ENCODE peak calls at places on chromosomes 6 and 20, in six cellular contexts. One of them, this sample, is unnamed.

GRCh38 chr6:36671687-36672375 is 6.7 kb upstream of the CDKN1A start:
- DNase-seq in GM23248: no peak
- DNase-seq in fibroblast of lung: no peak
- DNase-seq in endodermal cell: no peak
- DNase-seq in trophoblast cell: no peak
- DNase-seq in colonic mucosa: no peak
- DNase-seq in this sample: no peak

GRCh38 chr20:63305393-63305792 is 12.4 kb downstream of the COL20A1 start:
- DNase-seq in GM23248: no peak
- DNase-seq in fibroblast of lung: no peak
- DNase-seq in endodermal cell: no peak
- DNase-seq in trophoblast cell: no peak
- DNase-seq in colonic mucosa: no peak
- DNase-seq in this sample: no peak

GRCh38 chr6:116176596-116176995 is 50.7 kb upstream of the COL10A1 start:
- DNase-seq in GM23248: no peak
- DNase-seq in fibroblast of lung: no peak
- DNase-seq in endodermal cell: no peak
- DNase-seq in trophoblast cell: no peak
- DNase-seq in colonic mucosa: no peak
- DNase-seq in this sample: no peak

GRCh38 chr6:89144358-89145041 is 1.4 kb upstream of the PM20D2 start:
- DNase-seq in GM23248: no peak
- DNase-seq in fibroblast of lung: no peak
- DNase-seq in endodermal cell: no peak
- DNase-seq in trophoblast cell: no peak
- DNase-seq in colonic mucosa: no peak
- DNase-seq in this sample: no peak

GRCh38 chr6:169340395-169340794 is 86.7 kb upstream of the THBS2 start:
- DNase-seq in GM23248: peak; percentile 89
- DNase-seq in fibroblast of lung: peak; percentile 15
- DNase-seq in endodermal cell: no peak
- DNase-seq in trophoblast cell: no peak
- DNase-seq in colonic mucosa: peak; percentile 38
- DNase-seq in this sample: no peak

GRCh38 chr20:57124800-57125399 is 141.5 kb downstream of the BMP7 start:
- DNase-seq in GM23248: no peak
- DNase-seq in fibroblast of lung: no peak
- DNase-seq in endodermal cell: peak; percentile 61
- DNase-seq in trophoblast cell: no peak
- DNase-seq in colonic mucosa: no peak
- DNase-seq in this sample: no peak

GRCh38 chr6:89042664-89043063 is 37.9 kb upstream of the PNRC1 start:
- DNase-seq in GM23248: no peak
- DNase-seq in fibroblast of lung: no peak
- DNase-seq in endodermal cell: no peak
- DNase-seq in trophoblast cell: no peak
- DNase-seq in colonic mucosa: no peak
- DNase-seq in this sample: no peak

GRCh38 chr6:88422831-88423230 is 256.7 kb upstream of the CNR1 start:
- DNase-seq in GM23248: peak; percentile 28
- DNase-seq in fibroblast of lung: no peak
- DNase-seq in endodermal cell: peak; percentile 63
- DNase-seq in trophoblast cell: no peak
- DNase-seq in colonic mucosa: no peak
- DNase-seq in this sample: no peak

GRCh38 chr20:32327087-32327681 is 30.9 kb upstream of the ASXL1 start:
- DNase-seq in GM23248: peak; percentile 71
- DNase-seq in fibroblast of lung: peak; percentile 96
- DNase-seq in endodermal cell: no peak
- DNase-seq in trophoblast cell: no peak
- DNase-seq in colonic mucosa: no peak
- DNase-seq in this sample: peak; percentile 93

GRCh38 chr6:28090902-28091586 is 10.7 kb downstream of the ZNF165 start:
- DNase-seq in GM23248: peak; percentile 48
- DNase-seq in fibroblast of lung: no peak
- DNase-seq in endodermal cell: no peak
- DNase-seq in trophoblast cell: no peak
- DNase-seq in colonic mucosa: no peak
- DNase-seq in this sample: no peak

GRCh38 chr6:27238010-27238983 is 9.2 kb upstream of the PRSS16 start:
- DNase-seq in GM23248: peak; percentile 57
- DNase-seq in fibroblast of lung: no peak
- DNase-seq in endodermal cell: peak; percentile 81
- DNase-seq in trophoblast cell: peak; percentile 52
- DNase-seq in colonic mucosa: no peak
- DNase-seq in this sample: no peak

GRCh38 chr20:44180814-44181213 is 6.2 kb downstream of the JPH2 start:
- DNase-seq in GM23248: peak; percentile 46
- DNase-seq in fibroblast of lung: peak; percentile 50
- DNase-seq in endodermal cell: peak; percentile 79
- DNase-seq in trophoblast cell: no peak
- DNase-seq in colonic mucosa: no peak
- DNase-seq in this sample: peak; percentile 35

GRCh38 chr20:36147707-36148106 is 6.8 kb upstream of the EPB41L1 start:
- DNase-seq in GM23248: peak; percentile 63
- DNase-seq in fibroblast of lung: peak; percentile 47
- DNase-seq in endodermal cell: peak; percentile 38
- DNase-seq in trophoblast cell: no peak
- DNase-seq in colonic mucosa: no peak
- DNase-seq in this sample: peak; percentile 81

GRCh38 chr6:31083742-31084354 is 28.5 kb downstream of the C6orf15 start:
- DNase-seq in GM23248: peak; percentile 77
- DNase-seq in fibroblast of lung: peak; percentile 78
- DNase-seq in endodermal cell: peak; percentile 93
- DNase-seq in trophoblast cell: no peak
- DNase-seq in colonic mucosa: peak; percentile 66
- DNase-seq in this sample: peak; percentile 92

GRCh38 chr6:82083646-82084045 is 163.9 kb downstream of the IBTK start:
- DNase-seq in GM23248: no peak
- DNase-seq in fibroblast of lung: peak; percentile 36
- DNase-seq in endodermal cell: no peak
- DNase-seq in trophoblast cell: no peak
- DNase-seq in colonic mucosa: no peak
- DNase-seq in this sample: peak; percentile 78

GRCh38 chr6:159390384-159390783 is 221.2 kb downstream of the FNDC1 start:
- DNase-seq in GM23248: peak; percentile 7
- DNase-seq in fibroblast of lung: peak; percentile 59
- DNase-seq in endodermal cell: no peak
- DNase-seq in trophoblast cell: no peak
- DNase-seq in colonic mucosa: no peak
- DNase-seq in this sample: no peak

GRCh38 chr6:157763894-157764345 is 59.1 kb upstream of the SNX9 start:
- DNase-seq in GM23248: no peak
- DNase-seq in fibroblast of lung: no peak
- DNase-seq in endodermal cell: no peak
- DNase-seq in trophoblast cell: no peak
- DNase-seq in colonic mucosa: no peak
- DNase-seq in this sample: no peak

GRCh38 chr6:157763129-157763893 is 59.7 kb upstream of the SNX9 start:
- DNase-seq in GM23248: peak; percentile 76
- DNase-seq in fibroblast of lung: peak; percentile 65
- DNase-seq in endodermal cell: peak; percentile 97
- DNase-seq in trophoblast cell: peak; percentile 95
- DNase-seq in colonic mucosa: peak; percentile 99
- DNase-seq in this sample: peak; percentile 65

GRCh38 chr6:157761926-157762325 is 61.1 kb upstream of the SNX9 start:
- DNase-seq in GM23248: no peak
- DNase-seq in fibroblast of lung: no peak
- DNase-seq in endodermal cell: no peak
- DNase-seq in trophoblast cell: no peak
- DNase-seq in colonic mucosa: no peak
- DNase-seq in this sample: no peak

GRCh38 chr6:157762636-157763035 is 60.4 kb upstream of the SNX9 start:
- DNase-seq in GM23248: peak; percentile 40
- DNase-seq in fibroblast of lung: no peak
- DNase-seq in endodermal cell: peak; percentile 68
- DNase-seq in trophoblast cell: no peak
- DNase-seq in colonic mucosa: no peak
- DNase-seq in this sample: no peak

GRCh38 chr6:157764346-157765068 is 58.5 kb upstream of the SNX9 start:
- DNase-seq in GM23248: peak; percentile 100
- DNase-seq in fibroblast of lung: peak; percentile 100
- DNase-seq in endodermal cell: peak; percentile 74
- DNase-seq in trophoblast cell: peak; percentile 100
- DNase-seq in colonic mucosa: peak; percentile 87
- DNase-seq in this sample: peak; percentile 100
- H3K9ac ChIP-seq in GM23248: peak overlapping the region; percentile 76
- H3K9ac ChIP-seq in fibroblast of lung: no peak overlapping the region
- H3K9ac ChIP-seq in endodermal cell: no peak overlapping the region
- H3K9ac ChIP-seq in trophoblast cell: no peak overlapping the region
- H3K9ac ChIP-seq in colonic mucosa: peak overlapping the region; percentile 48
- H3K9ac ChIP-seq in this sample: no peak overlapping the region

DNA sequence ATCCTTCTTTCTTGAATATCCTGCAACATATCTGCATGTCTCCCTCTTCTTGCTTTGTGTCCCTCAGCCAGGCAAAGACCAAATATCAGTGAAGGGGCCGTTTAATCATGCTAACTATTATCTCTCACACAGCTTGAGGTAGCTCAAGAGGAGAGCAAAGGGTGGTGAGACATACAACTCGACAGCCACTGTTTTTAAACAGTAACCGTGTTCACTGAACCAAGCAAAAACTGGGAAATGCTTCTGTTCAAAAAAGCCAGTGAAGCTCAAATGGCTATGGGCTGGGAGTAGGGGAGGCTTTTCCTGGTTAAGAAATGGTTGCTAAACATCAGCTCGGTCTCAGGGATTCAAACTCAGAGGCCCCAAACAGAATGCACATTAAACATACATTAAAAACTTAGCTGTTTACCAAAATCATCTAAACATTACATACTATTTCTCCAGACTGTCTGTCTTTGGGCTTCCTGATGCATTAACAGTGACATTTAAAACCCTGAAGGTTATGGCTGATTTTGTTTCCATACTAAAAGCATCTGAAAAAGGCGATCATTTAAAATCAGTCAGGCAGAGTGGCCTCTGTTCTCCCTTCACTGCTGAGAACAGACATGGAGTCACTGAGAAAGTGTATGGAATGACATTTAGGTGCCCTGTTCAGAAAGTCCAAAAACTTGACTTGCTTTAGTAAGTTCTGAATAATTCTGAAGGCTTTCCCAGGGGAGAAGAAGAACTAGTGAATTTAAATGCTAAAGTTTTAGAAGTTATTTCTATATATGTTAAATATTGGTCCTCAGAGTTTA is 83.2 kb downstream of the MAP7 start:
- DNase-seq in GM23248: no peak
- DNase-seq in fibroblast of lung: no peak
- DNase-seq in endodermal cell: no peak
- DNase-seq in trophoblast cell: no peak
- DNase-seq in colonic mucosa: no peak
- DNase-seq in this sample: no peak
- H3K9ac ChIP-seq in GM23248: no peak overlapping the region
- H3K9ac ChIP-seq in fibroblast of lung: no peak overlapping the region
- H3K9ac ChIP-seq in endodermal cell: no peak overlapping the region
- H3K9ac ChIP-seq in trophoblast cell: no peak overlapping the region
- H3K9ac ChIP-seq in colonic mucosa: no peak overlapping the region
- H3K9ac ChIP-seq in this sample: no peak overlapping the region

DNA sequence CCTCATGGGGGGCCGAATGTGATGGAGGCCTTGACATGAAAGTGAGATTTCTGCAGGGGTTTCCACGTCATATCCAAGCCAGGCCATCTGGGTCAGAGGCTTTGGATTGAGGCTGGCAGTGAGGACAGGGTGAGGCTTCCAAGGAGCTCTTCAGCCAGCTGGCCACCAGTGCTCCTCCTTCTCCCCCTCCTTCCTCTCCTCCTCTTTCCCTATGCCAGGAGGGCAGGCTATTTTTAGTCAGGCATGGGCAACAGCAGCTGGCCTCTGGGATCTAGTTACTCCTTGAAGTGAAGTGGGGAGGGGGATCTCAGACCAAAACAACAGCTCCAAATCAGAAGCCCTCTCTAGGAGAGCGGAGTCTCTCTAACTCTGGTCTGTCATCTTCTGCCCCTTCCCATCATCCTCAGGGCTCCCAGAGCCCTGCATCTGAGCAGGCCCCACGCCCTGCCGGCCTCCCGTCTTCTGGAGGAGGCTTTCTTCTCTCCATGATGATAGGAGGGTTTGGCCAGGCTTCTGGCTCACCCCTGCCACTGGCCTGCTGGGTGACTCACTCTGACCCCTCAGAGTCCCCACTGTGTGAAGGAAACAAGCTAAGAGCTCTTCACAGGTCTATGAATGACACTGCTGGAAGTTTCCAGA is 612 bp downstream of the TNNC2 start:
- DNase-seq in GM23248: peak; percentile 58
- DNase-seq in fibroblast of lung: no peak
- DNase-seq in endodermal cell: no peak
- DNase-seq in trophoblast cell: no peak
- DNase-seq in colonic mucosa: no peak
- DNase-seq in this sample: peak; percentile 31
- H3K9ac ChIP-seq in GM23248: peak overlapping the region; percentile 16
- H3K9ac ChIP-seq in fibroblast of lung: no peak overlapping the region
- H3K9ac ChIP-seq in endodermal cell: no peak overlapping the region
- H3K9ac ChIP-seq in trophoblast cell: no peak overlapping the region
- H3K9ac ChIP-seq in colonic mucosa: no peak overlapping the region
- H3K9ac ChIP-seq in this sample: peak overlapping the region; percentile 2

GRCh38 chr6:12148317-12148801 is 136.2 kb downstream of the HIVEP1 start:
- DNase-seq in GM23248: peak; percentile 67
- DNase-seq in fibroblast of lung: peak; percentile 92
- DNase-seq in endodermal cell: no peak
- DNase-seq in trophoblast cell: no peak
- DNase-seq in colonic mucosa: no peak
- DNase-seq in this sample: peak; percentile 80

GRCh38 chr6:12149944-12150510 is 137.9 kb downstream of the HIVEP1 start:
- DNase-seq in GM23248: no peak
- DNase-seq in fibroblast of lung: no peak
- DNase-seq in endodermal cell: no peak
- DNase-seq in trophoblast cell: no peak
- DNase-seq in colonic mucosa: no peak
- DNase-seq in this sample: no peak

GRCh38 chr6:12150812-12151432 is 138.8 kb downstream of the HIVEP1 start:
- DNase-seq in GM23248: peak; percentile 25
- DNase-seq in fibroblast of lung: peak; percentile 18
- DNase-seq in endodermal cell: peak; percentile 85
- DNase-seq in trophoblast cell: no peak
- DNase-seq in colonic mucosa: peak; percentile 53
- DNase-seq in this sample: no peak

GRCh38 chr6:12148841-12149240 is 136.7 kb downstream of the HIVEP1 start:
- DNase-seq in GM23248: peak; percentile 30
- DNase-seq in fibroblast of lung: peak; percentile 47
- DNase-seq in endodermal cell: no peak
- DNase-seq in trophoblast cell: no peak
- DNase-seq in colonic mucosa: no peak
- DNase-seq in this sample: no peak

DNA sequence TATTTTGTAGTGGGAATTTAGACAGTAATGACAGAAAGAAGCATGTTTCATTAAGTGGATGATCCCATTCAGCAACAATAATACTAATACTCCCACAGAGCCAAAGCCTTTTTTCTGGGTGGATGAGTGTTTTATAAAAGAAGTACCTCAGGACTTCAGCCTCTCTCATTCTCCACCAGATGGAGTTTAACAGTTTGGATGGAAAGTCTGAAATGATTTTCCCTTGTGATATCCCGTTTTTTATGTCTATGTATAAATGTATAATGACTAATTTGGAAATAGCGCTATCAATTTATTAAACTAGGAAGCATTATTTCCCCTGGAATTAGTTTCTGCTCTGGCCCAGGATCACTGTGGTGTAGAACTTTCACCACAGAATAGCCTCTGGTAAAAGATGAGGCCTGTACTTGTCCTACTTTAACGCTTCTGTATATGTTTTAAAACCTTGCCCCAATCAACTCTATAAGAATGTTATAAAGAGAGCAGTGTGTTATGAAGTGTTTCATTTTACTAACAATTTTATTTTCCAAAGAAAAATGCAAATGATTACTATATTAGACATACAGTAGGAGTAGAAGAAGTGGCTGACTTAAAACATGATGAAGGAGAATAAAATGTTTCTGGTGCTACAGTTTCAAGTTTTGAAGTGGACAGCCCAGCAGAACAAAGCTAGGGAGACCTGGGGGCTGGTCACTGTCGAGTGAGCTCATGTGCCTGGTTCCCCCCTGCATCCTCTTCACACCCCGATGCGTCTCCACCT is 135.6 kb downstream of the HIVEP1 start:
- DNase-seq in GM23248: peak; percentile 38
- DNase-seq in fibroblast of lung: peak; percentile 40
- DNase-seq in endodermal cell: no peak
- DNase-seq in trophoblast cell: no peak
- DNase-seq in colonic mucosa: no peak
- DNase-seq in this sample: peak; percentile 37
- H3K9ac ChIP-seq in GM23248: peak overlapping the region; percentile 29
- H3K9ac ChIP-seq in fibroblast of lung: no peak overlapping the region
- H3K9ac ChIP-seq in endodermal cell: no peak overlapping the region
- H3K9ac ChIP-seq in trophoblast cell: no peak overlapping the region
- H3K9ac ChIP-seq in colonic mucosa: no peak overlapping the region
- H3K9ac ChIP-seq in this sample: peak overlapping the region; percentile 28